ENCODE peak calls at places on chromosomes 6 and 20, in seven cellular contexts. V is ELR, W is anterior cingulate cortex, L is choroid plexus epithelial cell, S is fibroblast of the conjunctiva, K is head of caudate nucleus, B is EL. E is an unnamed sample.

GRCh38 chr6:167683028-167683862 is 143.5 kb upstream of the AFDN start:
- DNase-seq in V (no peak), W (peak; percentile 79), L (peak; percentile 95), S (no peak), K (peak; percentile 93), B (no peak), E (peak; percentile 59)

GRCh38 chr6:89058627-89059026 is 21.9 kb upstream of the PNRC1 start:
- DNase-seq in V (no peak), W (no peak), L (peak; percentile 28), S (no peak), K (no peak), B (peak; percentile 23), E (no peak)

GRCh38 chr20:23037017-23037481 is 1.9 kb downstream of the SSTR4 start:
- DNase-seq in V (no peak), W (no peak), L (no peak), S (no peak), K (no peak), B (no peak), E (no peak)

GRCh38 chr6:163195721-163196691 is 218.5 kb upstream of the QKI start:
- DNase-seq in V (no peak), W (no peak), L (no peak), S (no peak), K (no peak), B (no peak), E (no peak)

GRCh38 chr6:106899697-106900096 is 74.8 kb downstream of the CD24 start:
- DNase-seq in V (no peak), W (no peak), L (no peak), S (no peak), K (no peak), B (no peak), E (no peak)

GRCh38 chr20:12936020-12936419 is 72.8 kb upstream of the SPTLC3 start:
- DNase-seq in V (no peak), W (no peak), L (no peak), S (no peak), K (no peak), B (no peak), E (no peak)

GRCh38 chr6:71727632-71728294 is 158.6 kb upstream of the RIMS1 start:
- DNase-seq in V (no peak), W (peak; percentile 16), L (no peak), S (no peak), K (peak; percentile 16), B (peak; percentile 33), E (no peak)

GRCh38 chr20:39533858-39534257 is 571.7 kb downstream of the DHX35 start:
- DNase-seq in V (no peak), W (no peak), L (no peak), S (no peak), K (no peak), B (no peak), E (no peak)

GRCh38 chr6:17928514-17929430 is 58.7 kb downstream of the KIF13A start:
- DNase-seq in V (peak; percentile 78), W (no peak), L (peak; percentile 77), S (no peak), K (no peak), B (peak; percentile 64), E (no peak)

GRCh38 chr20:35055445-35056276 is 36.9 kb downstream of the TRPC4AP start:
- DNase-seq in V (peak; percentile 32), W (no peak), L (no peak), S (peak; percentile 4), K (no peak), B (peak; percentile 43), E (no peak)

GRCh38 chr6:48449002-48449401 is 338.0 kb upstream of the PTCHD4 start:
- DNase-seq in V (peak; percentile 30), W (no peak), L (peak; percentile 68), S (no peak), K (no peak), B (no peak), E (no peak)

GRCh38 chr20:57902478-57902877 is 192.7 kb upstream of the PMEPA1 start:
- DNase-seq in V (peak; percentile 74), W (no peak), L (peak; percentile 75), S (no peak), K (no peak), B (peak; percentile 61), E (no peak)

GRCh38 chr6:142301421-142302391 is at the start of gene ADGRG6:
- DNase-seq in V (peak; percentile 74), W (no peak), L (peak; percentile 18), S (no peak), K (no peak), B (peak; percentile 70), E (no peak)

GRCh38 chr6:129345890-129346289 is 364.1 kb downstream of the ARHGAP18 start:
- DNase-seq in V (peak; percentile 76), W (no peak), L (peak; percentile 38), S (peak; percentile 12), K (no peak), B (peak; percentile 77), E (no peak)

GRCh38 chr6:5085638-5086293 is 625 bp downstream of the PPP1R3G start:
- DNase-seq in V (peak; percentile 52), W (no peak), L (peak; percentile 36), S (no peak), K (peak; percentile 20), B (peak; percentile 62), E (no peak)

GRCh38 chr6:33417127-33417902 is 592 bp downstream of the CUTA start:
- DNase-seq in V (peak; percentile 99), W (no peak), L (peak; percentile 81), S (peak; percentile 35), K (no peak), B (peak; percentile 98), E (no peak)

GRCh38 chr6:122953766-122954165 is 42.3 kb upstream of the CLVS2 start:
- DNase-seq in V (no peak), W (no peak), L (no peak), S (no peak), K (no peak), B (no peak), E (no peak)

GRCh38 chr6:37988696-37989095 is 169.2 kb downstream of the ZFAND3 start:
- DNase-seq in V (peak; percentile 45), W (no peak), L (peak; percentile 31), S (no peak), K (no peak), B (peak; percentile 65), E (no peak)

GRCh38 chr6:149190228-149190831 is 127.2 kb upstream of the TAB2 start:
- DNase-seq in V (peak; percentile 41), W (no peak), L (peak; percentile 68), S (no peak), K (no peak), B (peak; percentile 29), E (no peak)

GRCh38 chr20:19964289-19965263 is 52.6 kb upstream of the NAA20 start:
- DNase-seq in V (peak; percentile 82), W (no peak), L (peak; percentile 95), S (peak; percentile 77), K (no peak), B (peak; percentile 83), E (no peak)

GRCh38 chr6:150719099-150719767 is 119.5 kb downstream of the PLEKHG1 start:
- DNase-seq in V (no peak), W (no peak), L (no peak), S (no peak), K (no peak), B (no peak), E (no peak)

GRCh38 chr6:70413829-70414494 is 654 bp downstream of the FAM135A start:
- DNase-seq in V (peak; percentile 40), W (peak; percentile 54), L (peak; percentile 21), S (no peak), K (peak; percentile 15), B (peak; percentile 26), E (peak; percentile 58)

GRCh38 chr6:131819507-131820228 is 11.8 kb downstream of the ENPP1 start:
- DNase-seq in V (peak; percentile 13), W (no peak), L (peak; percentile 87), S (no peak), K (no peak), B (peak; percentile 37), E (no peak)

GRCh38 chr6:107626645-107627044 is 136.7 kb downstream of the SOBP start:
- DNase-seq in V (no peak), W (no peak), L (no peak), S (no peak), K (no peak), B (no peak), E (no peak)

GRCh38 chr6:26053929-26054658 is 33.1 kb upstream of the HFE start:
- DNase-seq in V (peak; percentile 35), W (no peak), L (peak; percentile 47), S (no peak), K (peak; percentile 2), B (no peak), E (no peak)

GRCh38 chr6:26329763-26330511 is 35.1 kb upstream of the BTN3A2 start:
- DNase-seq in V (peak; percentile 77), W (no peak), L (peak; percentile 66), S (peak; percentile 42), K (peak; percentile 55), B (peak; percentile 74), E (no peak)

GRCh38 chr6:36984581-36985383 is 1.2 kb downstream of the MTCH1 start:
- DNase-seq in V (peak; percentile 94), W (peak; percentile 19), L (peak; percentile 72), S (peak; percentile 42), K (peak; percentile 35), B (peak; percentile 93), E (peak; percentile 51)

GRCh38 chr6:52000064-52000463 is 87.3 kb downstream of the PKHD1 start:
- DNase-seq in V (no peak), W (no peak), L (no peak), S (no peak), K (no peak), B (no peak), E (no peak)

GRCh38 chr20:57658447-57659130 is 38.4 kb upstream of the ZBP1 start:
- DNase-seq in V (no peak), W (no peak), L (no peak), S (no peak), K (no peak), B (no peak), E (no peak)

GRCh38 chr20:13638162-13638495 is 603 bp downstream of the TASP1 start:
- DNase-seq in V (no peak), W (no peak), L (no peak), S (no peak), K (no peak), B (peak; percentile 38), E (no peak)

GRCh38 chr20:56360899-56361199 is 2.1 kb downstream of the FAM210B start:
- DNase-seq in V (no peak), W (no peak), L (no peak), S (no peak), K (no peak), B (no peak), E (no peak)

GRCh38 chr20:25278636-25279361 is 30.9 kb downstream of the PYGB start:
- DNase-seq in V (no peak), W (no peak), L (no peak), S (no peak), K (no peak), B (no peak), E (no peak)

GRCh38 chr6:143620461-143620860 is 57.3 kb upstream of the PHACTR2 start:
- DNase-seq in V (peak; percentile 5), W (no peak), L (peak; percentile 55), S (no peak), K (no peak), B (peak; percentile 51), E (no peak)

GRCh38 chr6:26141378-26141901 is 54.2 kb downstream of the HFE start:
- DNase-seq in V (no peak), W (peak; percentile 75), L (no peak), S (no peak), K (peak; percentile 88), B (no peak), E (peak; percentile 63)

E was measured in hypothalamus.